ENCODE peak calls at places on chromosomes 4 and X, in four cellular contexts. One of them, this sample, is unnamed.

GRCh38 chr4:1870328-1870577 is 940 bp upstream of the NSD2 start:
- DNase-seq in GM12878: no peak
- DNase-seq in GM12891: peak
- DNase-seq in K562: peak
- DNase-seq in this sample: peak

GRCh38 chrX:103376979-103377324 is 614 bp downstream of the BEX3 start:
- DNase-seq in GM12891: no peak
- DNase-seq in GM12878: no peak
- DNase-seq in K562: no peak
- DNase-seq in this sample: no peak

GRCh38 chr4:6224725-6225124 is 24.4 kb upstream of the JAKMIP1 start:
- DNase-seq in GM12878: no peak
- DNase-seq in K562: no peak
- DNase-seq in GM12891: no peak
- DNase-seq in this sample: no peak

GRCh38 chrX:27915617-27916016 is 65.6 kb downstream of the DCAF8L1 start:
- DNase-seq in GM12878: peak
- DNase-seq in K562: no peak
- DNase-seq in GM12891: no peak
- DNase-seq in this sample: peak

GRCh38 chr4:176193898-176194297 is 1.5 kb downstream of the SPATA4 start:
- DNase-seq in K562: no peak
- DNase-seq in GM12891: no peak
- DNase-seq in GM12878: no peak
- DNase-seq in this sample: no peak

GRCh38 chr4:127685292-127685691 is 44.9 kb upstream of the SLC25A31 start:
- DNase-seq in K562: no peak
- DNase-seq in GM12891: no peak
- DNase-seq in GM12878: no peak
- DNase-seq in this sample: no peak

GRCh38 chr4:11427201-11427996 is 1.3 kb downstream of the HS3ST1 start:
- DNase-seq in GM12891: no peak
- DNase-seq in K562: no peak
- DNase-seq in GM12878: no peak
- DNase-seq in this sample: no peak

GRCh38 chrX:124239911-124240310 is 92.5 kb upstream of the TEX13D start:
- DNase-seq in GM12891: no peak
- DNase-seq in K562: no peak
- DNase-seq in GM12878: peak
- DNase-seq in this sample: no peak

GRCh38 chr4:1244081-1244977 is 4.6 kb downstream of the CTBP1 start:
- DNase-seq in K562: no peak
- DNase-seq in GM12891: no peak
- DNase-seq in GM12878: no peak
- DNase-seq in this sample: no peak

GRCh38 chr4:157722146-157722545 is 450.7 kb downstream of the GASK1B start:
- DNase-seq in GM12891: no peak
- DNase-seq in K562: no peak
- DNase-seq in GM12878: no peak
- DNase-seq in this sample: no peak

GRCh38 chrX:39311646-39312045 is 510.4 kb downstream of the MID1IP1 start:
- DNase-seq in GM12891: no peak
- DNase-seq in GM12878: no peak
- DNase-seq in K562: no peak
- DNase-seq in this sample: no peak

GRCh38 chrX:21581479-21581878 is 76.7 kb downstream of the KLHL34 start:
- DNase-seq in GM12891: no peak
- DNase-seq in K562: no peak
- DNase-seq in GM12878: no peak
- DNase-seq in this sample: no peak

GRCh38 chrX:54786972-54787371 is 11.1 kb downstream of the ITIH6 start:
- DNase-seq in GM12891: peak
- DNase-seq in GM12878: no peak
- DNase-seq in K562: no peak
- DNase-seq in this sample: no peak

GRCh38 chrX:93673869-93674271 is at the start of gene FAM133A:
- DNase-seq in GM12891: no peak
- DNase-seq in GM12878: no peak
- DNase-seq in K562: no peak
- DNase-seq in this sample: no peak

GRCh38 chr4:82779032-82779431 is 19.6 kb downstream of the SCD5 start:
- DNase-seq in GM12878: no peak
- DNase-seq in K562: no peak
- DNase-seq in GM12891: no peak
- DNase-seq in this sample: no peak

GRCh38 chrX:102599084-102599949 is at the start of gene ARMCX5:
- DNase-seq in K562: peak
- DNase-seq in GM12878: peak
- DNase-seq in GM12891: peak
- DNase-seq in this sample: peak

GRCh38 chr4:107618656-107619055 is 101.4 kb downstream of the PAPSS1 start:
- DNase-seq in GM12891: no peak
- DNase-seq in GM12878: no peak
- DNase-seq in K562: no peak
- DNase-seq in this sample: no peak

GRCh38 chr4:153064571-153064970 is 128.4 kb downstream of the FHDC1 start:
- DNase-seq in GM12878: no peak
- DNase-seq in K562: no peak
- DNase-seq in GM12891: no peak
- DNase-seq in this sample: no peak

GRCh38 chrX:135346975-135347374 is 37.7 kb downstream of the ETDC start:
- DNase-seq in K562: peak
- DNase-seq in GM12891: no peak
- DNase-seq in GM12878: no peak
- DNase-seq in this sample: no peak

GRCh38 chrX:15646543-15646942 is 18.1 kb downstream of the CLTRN start:
- DNase-seq in GM12878: no peak
- DNase-seq in GM12891: no peak
- DNase-seq in K562: no peak
- DNase-seq in this sample: no peak

GRCh38 chr4:76639292-76639691 is 204.3 kb downstream of the SHROOM3 start:
- DNase-seq in GM12878: no peak
- DNase-seq in GM12891: no peak
- DNase-seq in K562: no peak
- DNase-seq in this sample: no peak

GRCh38 chrX:150202641-150203248 is 160.4 kb upstream of the MAMLD1 start:
- DNase-seq in K562: no peak
- DNase-seq in GM12891: no peak
- DNase-seq in GM12878: no peak
- DNase-seq in this sample: peak

GRCh38 chrX:41877167-41877566 is 46.2 kb downstream of the CASK start:
- DNase-seq in GM12891: no peak
- DNase-seq in K562: no peak
- DNase-seq in GM12878: no peak
- DNase-seq in this sample: no peak

GRCh38 chr4:139085141-139085540 is 69.6 kb downstream of the NOCT start:
- DNase-seq in GM12878: no peak
- DNase-seq in GM12891: no peak
- DNase-seq in K562: peak
- DNase-seq in this sample: no peak

GRCh38 chr4:126701756-126702155 is 931.0 kb upstream of the INTU start:
- DNase-seq in GM12878: no peak
- DNase-seq in GM12891: no peak
- DNase-seq in K562: no peak
- DNase-seq in this sample: no peak

GRCh38 chr4:54065282-54066087 is 1.1 kb upstream of the CHIC2 start:
- DNase-seq in K562: peak
- DNase-seq in GM12891: no peak
- DNase-seq in GM12878: no peak
- DNase-seq in this sample: no peak

GRCh38 chr4:24965627-24966026 is 52.8 kb upstream of the CCDC149 start:
- DNase-seq in GM12891: no peak
- DNase-seq in GM12878: no peak
- DNase-seq in K562: peak
- DNase-seq in this sample: no peak

GRCh38 chr4:32189130-32189529 is 1469.0 kb downstream of the PCDH7 start:
- DNase-seq in GM12891: no peak
- DNase-seq in K562: no peak
- DNase-seq in GM12878: no peak
- DNase-seq in this sample: no peak

GRCh38 chr4:165986956-165987698 is 114.1 kb downstream of the TLL1 start:
- DNase-seq in GM12891: no peak
- DNase-seq in K562: no peak
- DNase-seq in GM12878: no peak
- DNase-seq in this sample: no peak

GRCh38 chr4:7842384-7843279 is 97.0 kb downstream of the AFAP1 start:
- DNase-seq in K562: no peak
- DNase-seq in GM12878: no peak
- DNase-seq in GM12891: no peak
- DNase-seq in this sample: no peak

GRCh38 chr4:117941611-117942010 is 92.7 kb upstream of the NDST3 start:
- DNase-seq in K562: no peak
- DNase-seq in GM12878: no peak
- DNase-seq in GM12891: no peak
- DNase-seq in this sample: no peak

GRCh38 chr4:138864961-138865720 is 150.4 kb upstream of the NOCT start:
- DNase-seq in GM12891: no peak
- DNase-seq in GM12878: no peak
- DNase-seq in K562: no peak
- DNase-seq in this sample: no peak

GRCh38 chr4:134216436-134216835 is 14.8 kb upstream of the PABPC4L start:
- DNase-seq in GM12878: no peak
- DNase-seq in GM12891: no peak
- DNase-seq in K562: no peak
- DNase-seq in this sample: no peak

GRCh38 chrX:13373807-13374187 is 53.9 kb upstream of the ATXN3L start:
- DNase-seq in GM12891: no peak
- DNase-seq in K562: peak
- DNase-seq in GM12878: no peak
- DNase-seq in this sample: no peak

GRCh38 chr4:147360301-147360700 is 120.6 kb upstream of the EDNRA start:
- DNase-seq in GM12891: no peak
- DNase-seq in K562: no peak
- DNase-seq in GM12878: no peak
- DNase-seq in this sample: no peak

GRCh38 chrX:70924294-70924693 is 6.6 kb downstream of the SLC7A3 start:
- DNase-seq in GM12878: no peak
- DNase-seq in K562: no peak
- DNase-seq in GM12891: no peak
- DNase-seq in this sample: no peak

GRCh38 chr4:25827373-25827772 is 35.4 kb downstream of the SEL1L3 start:
- DNase-seq in GM12891: no peak
- DNase-seq in GM12878: no peak
- DNase-seq in K562: no peak
- DNase-seq in this sample: no peak

GRCh38 chr4:10403633-10404445 is 53.4 kb downstream of the ZNF518B start:
- DNase-seq in GM12878: no peak
- DNase-seq in K562: peak
- DNase-seq in GM12891: no peak
- DNase-seq in this sample: no peak

GRCh38 chr4:108783666-108784463 is 21.0 kb upstream of the ETNPPL start:
- DNase-seq in GM12878: no peak
- DNase-seq in K562: peak
- DNase-seq in GM12891: no peak
- DNase-seq in this sample: no peak

GRCh38 chr4:61572160-61572559 is 372.0 kb downstream of the ADGRL3 start:
- DNase-seq in GM12891: no peak
- DNase-seq in GM12878: no peak
- DNase-seq in K562: no peak
- DNase-seq in this sample: peak
- TF ChIP-seq SPI1 in GM12891: no peak
- TF ChIP-seq SPI1 in GM12878: no peak
- TF ChIP-seq SPI1 in K562: no peak
- TF ChIP-seq SPI1 in this sample: no peak

DNA sequence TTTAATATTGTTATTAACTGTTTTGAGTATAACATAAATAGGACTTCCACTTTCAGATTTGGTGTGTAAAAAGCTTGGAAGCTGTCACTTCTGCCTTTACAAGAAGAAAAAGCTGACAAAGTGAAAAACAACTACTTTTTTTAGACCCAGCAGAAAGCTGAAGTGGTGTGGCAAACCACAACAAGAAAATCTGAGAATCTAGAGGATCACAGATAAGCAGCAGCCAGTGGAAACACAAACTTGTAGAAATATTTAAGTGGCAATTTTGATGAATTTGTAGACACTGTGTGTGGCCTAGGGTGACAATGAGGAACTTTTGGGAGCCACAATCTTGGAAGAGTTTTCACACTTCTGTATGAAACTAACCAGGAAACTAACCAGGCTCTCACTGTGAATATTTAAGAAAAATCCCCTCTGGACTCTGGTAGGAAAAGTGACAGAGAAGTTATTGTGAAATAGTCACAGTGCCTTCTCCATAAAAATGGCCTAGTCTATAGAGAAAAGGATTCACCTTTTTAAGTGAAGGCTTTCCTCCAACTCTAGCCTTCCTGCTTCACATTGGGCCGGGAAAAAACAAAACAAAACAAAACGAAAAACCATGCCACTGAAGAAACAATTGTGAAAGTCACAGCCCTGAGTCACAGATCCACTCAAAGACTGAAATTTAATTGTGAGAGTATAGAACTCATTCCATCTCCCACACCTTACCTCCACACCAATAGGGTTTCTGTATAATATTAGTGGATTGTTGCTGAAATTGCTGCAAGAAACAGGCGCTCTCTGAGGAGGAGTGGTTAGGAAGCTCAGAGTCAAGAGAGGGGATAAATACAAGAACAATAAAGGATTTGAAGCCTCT is 26.7 kb upstream of the GUCY1A1 start:
- DNase-seq in GM12878: peak
- DNase-seq in GM12891: peak
- DNase-seq in K562: no peak
- DNase-seq in this sample: no peak
- TF ChIP-seq SPI1 in GM12878: no peak
- TF ChIP-seq SPI1 in GM12891: peak
- TF ChIP-seq SPI1 in K562: no peak
- TF ChIP-seq SPI1 in this sample: no peak

DNA sequence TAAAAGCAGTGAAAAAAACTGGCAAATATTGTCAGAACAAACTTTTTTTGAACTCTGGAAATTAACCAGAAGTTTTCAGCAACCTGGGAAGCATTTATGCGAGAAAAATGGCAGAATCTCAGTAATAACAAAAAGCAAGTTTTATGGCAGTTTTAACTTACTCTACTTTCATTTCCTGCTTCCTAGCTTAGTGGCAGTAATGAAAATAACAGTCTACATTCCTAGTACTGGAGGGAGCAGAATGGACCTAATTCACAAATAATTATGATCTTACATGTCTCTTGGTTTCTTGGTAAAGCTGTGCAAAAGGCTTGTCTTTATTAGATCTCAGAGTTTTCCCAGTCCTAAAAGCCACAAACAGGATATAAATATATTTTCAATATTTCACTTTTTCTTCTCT is 460.0 kb downstream of the NAF1 start:
- DNase-seq in GM12878: no peak
- DNase-seq in GM12891: no peak
- DNase-seq in K562: no peak
- DNase-seq in this sample: no peak
- TF ChIP-seq SPI1 in GM12878: no peak
- TF ChIP-seq SPI1 in GM12891: no peak
- TF ChIP-seq SPI1 in K562: no peak
- TF ChIP-seq SPI1 in this sample: no peak

GRCh38 chrX:45710081-45710801 is 509.6 kb upstream of the DIPK2B start:
- DNase-seq in GM12891: no peak
- DNase-seq in GM12878: peak
- DNase-seq in K562: no peak
- DNase-seq in this sample: no peak
- TF ChIP-seq SPI1 in GM12891: no peak
- TF ChIP-seq SPI1 in GM12878: no peak
- TF ChIP-seq SPI1 in K562: no peak
- TF ChIP-seq SPI1 in this sample: no peak